ENCODE peak calls at places on chromosomes 11 and 22, in six cellular contexts. E is IMR-90, B is PC-3, I is colonic mucosa, L is mesenchymal stem cell, G is fibroblast of lung. F is an unnamed sample. For H3K9me3, the result is how much of the 10 kb centered on the place peaks cover.

GRCh38 chr11:1231396-1232327 is 8.8 kb downstream of the MUC5B start:
- DNase-seq in B (no peak), I (peak), G (no peak), L (no peak), E (no peak), F (peak)

GRCh38 chr22:46251266-46251665 is 1.2 kb upstream of the CDPF1 start:
- DNase-seq in G (no peak), E (no peak), B (no peak), I (no peak), L (no peak), F (no peak)

GRCh38 chr11:68479390-68479789 is 18.8 kb downstream of the PPP6R3 start:
- DNase-seq in L (no peak), E (no peak), B (no peak), I (no peak), G (no peak), F (no peak)

GRCh38 chr11:48020092-48020755 is 39.9 kb downstream of the PTPRJ start:
- DNase-seq in G (no peak), B (no peak), L (no peak), I (peak), E (no peak), F (no peak)

GRCh38 chr11:69067200-69067599 is 18.5 kb downstream of the TPCN2 start:
- DNase-seq in E (no peak), L (no peak), G (no peak), B (no peak), I (no peak), F (no peak)

GRCh38 chr11:76613901-76614300 is 56.6 kb downstream of the LRRC32 start:
- DNase-seq in G (no peak), L (no peak), E (no peak), B (no peak), I (no peak), F (no peak)

GRCh38 chr11:130813196-130813595 is 103.1 kb downstream of the SNX19 start:
- DNase-seq in I (no peak), L (no peak), G (no peak), B (no peak), E (no peak), F (no peak)

GRCh38 chr11:90208857-90209256 is 14.0 kb downstream of the CHORDC1 start:
- DNase-seq in I (no peak), E (no peak), B (no peak), L (no peak), G (no peak), F (no peak)

GRCh38 chr22:40204331-40205116 is 26.8 kb downstream of the TNRC6B start:
- DNase-seq in L (peak), B (no peak), I (no peak), G (peak), E (peak), F (no peak)

GRCh38 chr11:61020706-61021235 is 49.3 kb downstream of the CD6 start:
- DNase-seq in G (no peak), I (no peak), L (no peak), B (no peak), E (no peak), F (no peak)

GRCh38 chr11:3947084-3947483 is 91.6 kb downstream of the STIM1 start:
- DNase-seq in G (peak), I (peak), L (peak), E (peak), B (no peak), F (no peak)

GRCh38 chr22:42171417-42171816 is 40.8 kb upstream of the CYP2D6 start:
- DNase-seq in I (no peak), E (no peak), G (no peak), L (no peak), B (no peak), F (no peak)

GRCh38 chr11:99316761-99317475 is 296.2 kb downstream of the CNTN5 start:
- DNase-seq in E (no peak), L (no peak), G (peak), I (no peak), B (no peak), F (no peak)

GRCh38 chr11:119389611-119390254 is 8.2 kb upstream of the USP2 start:
- DNase-seq in G (no peak), I (no peak), L (no peak), B (peak), E (no peak), F (no peak)

GRCh38 chr22:24054356-24054755 is 43.3 kb downstream of the CABIN1 start:
- DNase-seq in I (no peak), B (no peak), L (peak), E (peak), G (no peak), F (no peak)

GRCh38 chr11:86193297-86194095 is 51.1 kb upstream of the EED start:
- DNase-seq in G (peak), I (peak), L (peak), B (peak), E (peak), F (peak)

GRCh38 chr11:12122083-12122482 is 11.7 kb downstream of the MICAL2 start:
- DNase-seq in E (no peak), I (no peak), B (peak), L (no peak), G (no peak), F (no peak)

GRCh38 chr22:24413726-24414385 is 13.5 kb upstream of the ADORA2A start:
- DNase-seq in L (peak), G (no peak), E (no peak), B (no peak), I (no peak), F (peak)

GRCh38 chr11:34490304-34490703 is 23.3 kb downstream of the ELF5 start:
- DNase-seq in B (no peak), I (no peak), L (no peak), E (no peak), G (no peak), F (no peak)

GRCh38 chr11:91136631-91137030 is 913.8 kb upstream of the CHORDC1 start:
- DNase-seq in I (no peak), L (peak), B (peak), G (peak), E (peak), F (no peak)

GRCh38 chr22:38751422-38752346 is 4.1 kb downstream of the SUN2 start:
- DNase-seq in E (no peak), G (no peak), I (peak), L (no peak), B (no peak), F (peak)

GRCh38 chr11:121572581-121573059 is 119.9 kb upstream of the SORL1-AS1 start:
- DNase-seq in L (no peak), E (no peak), G (no peak), I (no peak), B (no peak), F (no peak)

GRCh38 chr11:20668844-20669832 is at the start of gene NELL1:
- DNase-seq in G (no peak), B (no peak), L (no peak), E (no peak), I (no peak), F (peak)
- H3K4me3 ChIP-seq in G (no peak), B (no peak), L (no peak), E (no peak), I (no peak), F (peak)

GRCh38 chr11:94217705-94218104 is 86.7 kb upstream of the IZUMO1R start:
- DNase-seq in B (no peak), G (no peak), E (no peak), L (no peak), I (no peak), F (no peak)
- H3K9me3 ChIP-seq in B (under half), G (under half), E (under half), L (under half), I (under half), F (under half)

DNA sequence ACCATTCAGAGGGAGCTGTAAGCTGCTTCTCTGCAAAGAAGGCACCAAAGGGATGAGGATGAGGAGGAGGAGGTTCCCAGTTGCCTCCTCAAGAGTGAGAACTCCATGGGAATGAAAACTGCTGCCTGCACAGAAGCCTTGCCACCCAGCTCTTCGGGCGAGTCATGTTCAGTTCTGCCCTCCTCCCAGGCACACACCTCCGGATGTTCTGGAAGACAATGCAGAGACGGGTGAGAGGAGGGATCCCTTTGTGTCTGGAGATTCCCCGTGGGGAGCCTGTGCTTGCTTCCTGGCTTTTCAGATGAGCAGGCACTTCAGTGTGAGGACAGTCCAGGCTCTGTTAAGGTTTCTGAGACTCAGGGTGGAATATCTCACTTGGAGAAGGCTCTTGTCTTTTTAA is 295.6 kb downstream of the DDX10 start:
- DNase-seq in I (no peak), E (no peak), L (no peak), B (peak), G (no peak), F (no peak)
- H3K9ac ChIP-seq in I (no peak), E (no peak), L (no peak), B (no peak), G (no peak), F (no peak)

DNA sequence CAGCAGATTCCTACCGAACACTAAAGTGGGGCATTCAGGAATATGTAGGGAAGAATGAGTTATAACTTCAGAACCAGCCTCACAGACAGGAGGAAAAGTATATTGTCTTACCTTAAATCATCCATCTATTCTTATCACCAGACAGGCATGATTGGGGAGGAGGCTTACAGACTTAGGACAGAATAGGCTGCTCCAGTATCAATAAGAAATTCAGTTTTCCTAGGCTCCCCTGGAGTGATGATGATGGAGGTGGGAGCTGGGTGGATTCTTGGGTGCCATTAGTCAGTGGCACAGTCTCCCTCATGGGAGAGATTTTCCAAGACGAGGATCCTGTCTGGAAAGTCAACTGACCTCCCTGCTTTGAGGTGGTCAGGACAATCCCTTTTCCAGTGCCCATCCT is 225.0 kb downstream of the AASDHPPT start:
- DNase-seq in G (no peak), L (no peak), E (no peak), I (no peak), B (peak), F (no peak)
- H3K4me3 ChIP-seq in G (no peak), L (no peak), E (no peak), I (no peak), B (no peak), F (no peak)

DNA sequence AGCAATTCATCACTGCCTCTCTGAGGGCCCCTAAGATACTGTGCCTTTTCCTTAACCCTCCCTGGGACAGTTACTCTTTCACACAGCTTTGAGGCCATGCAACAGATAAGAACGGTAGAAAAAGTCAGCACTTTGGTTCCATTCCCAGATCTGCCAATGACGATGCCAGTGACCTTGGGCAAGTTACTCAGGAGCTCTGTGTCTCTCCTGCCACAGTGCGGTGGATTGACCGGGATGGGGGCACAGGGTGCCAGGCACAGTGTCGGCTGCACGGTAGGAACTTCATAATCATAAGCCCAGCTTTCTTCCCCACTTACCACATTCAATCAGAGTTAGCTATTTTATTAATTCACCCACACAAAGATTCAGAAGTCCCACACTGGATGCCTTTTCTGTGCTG is 1041.8 kb downstream of the TBC1D22A start:
- DNase-seq in G (no peak), B (no peak), I (no peak), E (no peak), L (no peak), F (no peak)
- H3K9me3 ChIP-seq in G (under half), B (under half), I (under half), E (under half), L (under half), F (under half)

F was measured in kidney.